ENCODE peak calls at places on chromosomes 12 and 14, in five cellular contexts. H is IMR-90, E is HCT116, F is upper lobe of left lung, U is stomach. R is an unnamed sample.

GRCh38 chr12:89893972-89894706 is 185.5 kb upstream of the ATP2B1 start:
- DNase-seq in H (peak), E (no peak), F (no peak), U (no peak), R (no peak)

GRCh38 chr12:19804737-19805136 is 365.4 kb downstream of the AEBP2 start:
- DNase-seq in H (no peak), E (no peak), F (no peak), U (no peak), R (no peak)

GRCh38 chr14:64060648-64061096 is 207.9 kb downstream of the SYNE2 start:
- DNase-seq in H (no peak), E (peak), F (peak), U (no peak), R (no peak)

GRCh38 chr14:89576132-89576923 is 159.3 kb upstream of the FOXN3 start:
- DNase-seq in H (peak), E (no peak), F (peak), U (no peak), R (no peak)

GRCh38 chr14:97336816-97337215 is 539.6 kb downstream of the VRK1 start:
- DNase-seq in H (no peak), E (no peak), F (no peak), U (no peak), R (no peak)

GRCh38 chr12:6263931-6264330 is 46.6 kb upstream of the PLEKHG6 start:
- DNase-seq in H (peak), E (no peak), F (no peak), U (no peak), R (no peak)

GRCh38 chr12:95100264-95101190 is 27.1 kb upstream of the NR2C1 start:
- DNase-seq in H (no peak), E (no peak), F (no peak), U (no peak), R (no peak)

GRCh38 chr14:33063521-33063920 is 124.8 kb downstream of the NPAS3 start:
- DNase-seq in H (no peak), E (no peak), F (no peak), U (no peak), R (no peak)

GRCh38 chr14:68449565-68450295 is 343.1 kb downstream of the ZFP36L1 start:
- DNase-seq in H (no peak), E (no peak), F (no peak), U (no peak), R (no peak)

GRCh38 chr14:41830679-41831078 is 224.0 kb downstream of the LRFN5 start:
- DNase-seq in H (peak), E (no peak), F (no peak), U (no peak), R (no peak)

GRCh38 chr12:6821674-6822433 is at the start of gene GPR162:
- DNase-seq in H (peak), E (no peak), F (no peak), U (peak), R (peak)

GRCh38 chr12:31000751-31001150 is 72.9 kb upstream of the DDX11 start:
- DNase-seq in H (peak), E (no peak), F (no peak), U (no peak), R (no peak)

GRCh38 chr12:115918763-115919162 is 358.7 kb downstream of the MED13L start:
- DNase-seq in H (no peak), E (no peak), F (no peak), U (no peak), R (no peak)

GRCh38 chr14:31018057-31018645 is 7.3 kb upstream of the AP4S1 start:
- DNase-seq in H (peak), E (no peak), F (no peak), U (no peak), R (no peak)

GRCh38 chr12:69415471-69416275 is 54.5 kb upstream of the FRS2 start:
- DNase-seq in H (peak), E (peak), F (peak), U (peak), R (peak)

GRCh38 chr14:60645191-60645590 is 4.1 kb downstream of the SIX1 start:
- DNase-seq in H (no peak), E (no peak), F (no peak), U (no peak), R (no peak)

GRCh38 chr12:127898616-127899015 is 368.4 kb upstream of the TMEM132C start:
- DNase-seq in H (no peak), E (no peak), F (no peak), U (no peak), R (no peak)

GRCh38 chr12:116244001-116244400 is 33.5 kb downstream of the MED13L start:
- DNase-seq in H (peak), E (no peak), F (peak), U (no peak), R (no peak)

GRCh38 chr14:32697704-32698103 is 241.0 kb upstream of the NPAS3 start:
- DNase-seq in H (peak), E (no peak), F (no peak), U (no peak), R (no peak)

GRCh38 chr12:124636138-124636968 is 68.9 kb upstream of the NCOR2 start:
- DNase-seq in H (peak), E (peak), F (peak), U (peak), R (no peak)

GRCh38 chr12:89507015-89507824 is 17.4 kb downstream of the GALNT4 start:
- DNase-seq in H (no peak), E (no peak), F (no peak), U (peak), R (no peak)

GRCh38 chr12:40219760-40220159 is 5.0 kb upstream of the LRRK2 start:
- DNase-seq in H (no peak), E (no peak), F (no peak), U (no peak), R (no peak)

GRCh38 chr12:55736076-55736475 is 6.8 kb upstream of the GDF11 start:
- DNase-seq in H (no peak), E (no peak), F (peak), U (no peak), R (no peak)

GRCh38 chr14:90453401-90453951 is 56.6 kb downstream of the CALM1 start:
- DNase-seq in H (no peak), E (no peak), F (no peak), U (peak), R (no peak)

GRCh38 chr12:68839183-68840147 is 31.5 kb downstream of the MDM2 start:
- DNase-seq in H (no peak), E (no peak), F (no peak), U (no peak), R (no peak)

GRCh38 chr12:69042557-69042956 is 109.6 kb upstream of the CPM start:
- DNase-seq in H (no peak), E (no peak), F (no peak), U (no peak), R (no peak)

GRCh38 chr12:114799574-114800487 is 115.9 kb upstream of the TBX3 start:
- DNase-seq in H (peak), E (peak), F (peak), U (peak), R (peak)

GRCh38 chr12:83389237-83389996 is 702.7 kb downstream of the TMTC2 start:
- DNase-seq in H (no peak), E (peak), F (no peak), U (no peak), R (peak)

GRCh38 chr12:32921397-32921796 is 24.8 kb upstream of the PKP2 start:
- DNase-seq in H (no peak), E (no peak), F (no peak), U (no peak), R (no peak)

GRCh38 chr12:100661300-100661951 is 87.9 kb downstream of the GAS2L3 start:
- DNase-seq in H (peak), E (no peak), F (no peak), U (no peak), R (no peak)

DNA sequence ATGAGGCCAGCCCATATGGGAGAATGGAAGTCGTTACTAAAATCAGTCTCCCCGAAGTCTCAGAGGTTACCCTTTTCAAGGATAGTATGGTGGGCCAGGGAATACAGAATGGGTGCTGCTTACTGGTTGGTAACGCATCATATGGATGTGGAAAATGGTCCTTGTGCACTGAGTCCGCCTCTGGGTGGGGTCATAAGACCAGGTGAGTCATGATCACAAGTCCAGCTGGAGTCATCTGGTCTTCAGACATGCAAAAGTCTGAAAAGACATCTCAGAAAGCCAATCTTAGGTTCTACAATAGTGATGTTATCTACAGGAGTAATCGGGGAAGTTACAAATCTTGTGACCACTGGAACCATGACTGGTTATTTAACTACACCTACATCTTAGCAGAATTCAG is 71.9 kb upstream of the TCL1B start:
- DNase-seq in H (no peak), E (no peak), F (no peak), U (no peak), R (no peak)
- TF ChIP-seq CTCF in H (no peak), E (no peak), F (no peak), U (no peak), R (no peak)

GRCh38 chr14:99878563-99878962 is 85.3 kb downstream of the EML1 start:
- DNase-seq in H (no peak), E (no peak), F (no peak), U (no peak), R (no peak)

GRCh38 chr14:99876406-99876805 is 83.2 kb downstream of the EML1 start:
- DNase-seq in H (no peak), E (no peak), F (no peak), U (no peak), R (no peak)

GRCh38 chr14:99873653-99874052 is 80.4 kb downstream of the EML1 start:
- DNase-seq in H (no peak), E (no peak), F (no peak), U (no peak), R (no peak)

GRCh38 chr14:99872786-99873440 is 79.7 kb downstream of the EML1 start:
- DNase-seq in H (peak), E (no peak), F (no peak), U (no peak), R (no peak)

DNA sequence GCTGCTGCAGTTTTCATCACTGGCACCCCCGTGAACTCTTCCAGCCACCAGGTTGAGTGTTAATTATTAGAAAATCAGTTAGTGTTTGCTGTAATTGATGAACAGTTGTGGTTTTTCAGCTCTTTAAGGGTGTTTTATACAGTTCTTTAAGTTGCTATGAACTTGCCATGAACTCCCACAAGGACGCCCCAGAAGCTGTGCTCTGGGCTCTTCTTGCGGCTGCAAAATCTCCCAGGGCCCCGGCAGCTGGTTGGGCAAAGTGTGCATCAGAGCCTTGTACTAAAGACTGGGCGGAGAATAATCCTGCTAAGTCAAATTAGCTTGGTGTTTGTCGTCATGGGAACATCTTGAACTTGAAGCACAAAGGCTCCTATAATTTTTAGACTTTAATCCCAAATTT is 82.2 kb downstream of the EML1 start:
- DNase-seq in H (no peak), E (no peak), F (no peak), U (no peak), R (no peak)
- H3K27ac ChIP-seq in H (no peak), E (no peak), F (no peak), U (no peak), R (no peak)

GRCh38 chr14:102775855-102776760 is 1.1 kb upstream of the TRAF3 start:
- DNase-seq in H (peak), E (no peak), F (peak), U (peak), R (no peak)
- TF ChIP-seq POLR2A in H (peak), E (no peak), F (no peak), U (no peak), R (no peak)

DNA sequence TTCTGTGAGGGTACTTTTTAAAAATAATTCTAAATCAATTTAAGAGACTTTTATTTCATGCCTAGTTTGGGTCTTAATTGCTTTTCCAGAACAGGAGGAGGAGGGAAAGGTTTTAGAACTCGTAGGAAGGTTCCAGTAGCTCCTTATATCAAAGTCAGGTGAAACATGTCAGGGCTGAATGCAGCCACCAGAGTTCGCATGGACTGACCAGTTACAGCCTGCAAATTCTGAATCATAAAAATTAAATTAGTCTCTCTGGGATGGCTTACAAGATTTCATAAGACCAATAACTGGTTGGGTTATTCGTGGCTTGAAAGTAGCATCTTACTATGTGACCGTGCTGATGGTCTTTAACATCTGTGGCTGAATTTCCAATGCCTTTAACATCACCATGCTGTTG is 410 bp downstream of the BDKRB1 start:
- DNase-seq in H (peak), E (no peak), F (no peak), U (no peak), R (no peak)
- TF ChIP-seq CTCF in H (peak), E (no peak), F (no peak), U (no peak), R (no peak)

DNA sequence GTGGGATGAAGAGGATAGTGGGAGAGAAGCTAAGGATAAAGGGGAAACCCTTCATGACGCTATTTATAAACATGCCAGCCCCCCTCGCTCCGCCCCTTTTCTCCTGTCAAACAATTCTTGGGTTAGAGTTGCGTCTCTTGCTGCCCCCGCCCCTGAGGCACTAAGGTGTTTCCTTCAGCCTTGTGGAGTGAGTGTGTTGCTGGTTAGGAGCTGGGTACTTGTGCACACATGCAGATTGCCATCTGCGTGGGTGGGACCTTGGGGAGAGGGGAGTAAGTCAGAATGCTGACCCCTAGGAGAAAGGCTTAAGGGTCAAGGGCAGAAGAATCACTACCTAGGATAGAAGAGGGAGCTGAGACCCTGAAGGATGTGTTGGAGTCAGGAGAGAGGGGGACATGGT is 5.4 kb downstream of the FOXJ2 start:
- DNase-seq in H (no peak), E (no peak), F (no peak), U (no peak), R (no peak)
- H3K27ac ChIP-seq in H (no peak), E (peak), F (peak), U (peak), R (peak)

DNA sequence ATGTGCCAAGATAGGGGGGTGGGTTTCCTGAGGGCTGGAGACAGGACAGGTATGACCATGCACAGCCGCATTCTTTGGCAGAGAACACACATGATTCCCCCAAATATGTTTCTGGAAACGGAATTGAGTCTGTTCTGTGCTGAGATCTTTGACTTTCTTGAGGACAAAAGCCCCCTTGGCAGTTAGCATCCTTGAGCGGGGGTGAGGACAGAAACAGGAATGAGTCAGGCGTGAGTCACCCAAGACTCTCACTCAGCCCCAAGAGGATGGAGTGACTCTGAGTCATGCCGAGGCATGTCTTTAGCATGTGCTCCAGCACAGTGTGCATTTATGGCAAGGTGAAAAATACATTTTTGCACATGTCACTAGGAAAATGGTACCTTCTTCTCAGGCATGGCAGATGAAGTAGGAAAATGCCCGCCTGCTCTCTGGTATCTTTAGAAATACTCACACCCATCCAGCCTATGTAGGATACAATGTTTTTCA is 52.1 kb downstream of the DAD1 start:
- DNase-seq in H (peak), E (peak), F (peak), U (peak), R (peak)
- TF ChIP-seq POLR2A in H (no peak), E (no peak), F (no peak), U (no peak), R (no peak)

DNA sequence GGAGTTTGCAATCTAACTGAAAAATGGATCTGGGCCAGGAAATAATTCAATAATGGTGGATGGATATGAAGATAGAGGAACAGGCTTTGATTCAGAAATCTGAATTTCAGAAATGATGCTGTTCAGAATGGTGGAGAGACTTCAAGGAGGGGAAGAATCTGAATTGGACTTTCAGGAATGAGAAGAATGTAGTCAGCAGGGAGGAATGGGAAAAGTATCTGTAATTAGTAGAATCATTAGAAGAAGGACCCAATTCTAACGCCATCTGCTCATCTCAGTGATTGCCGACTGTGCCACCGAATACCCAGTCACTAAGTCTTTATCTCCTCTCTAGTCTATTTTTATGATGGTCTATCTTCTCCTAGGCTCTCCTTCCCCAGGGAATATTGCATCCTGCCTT is 363.2 kb downstream of the GALC start:
- DNase-seq in H (no peak), E (no peak), F (no peak), U (no peak), R (no peak)
- TF ChIP-seq CTCF in H (no peak), E (no peak), F (no peak), U (no peak), R (no peak)

GRCh38 chr12:93709386-93709785 is 32.2 kb downstream of the CRADD start:
- DNase-seq in H (no peak), E (no peak), F (no peak), U (no peak), R (no peak)
- H3K27ac ChIP-seq in H (no peak), E (no peak), F (no peak), U (no peak), R (peak)